ENCODE peak calls at places on chromosome 7, in six cellular contexts. V is mammary epithelial cell, X is astrocyte, H is OCI-LY7, C is neural progenitor cell, B is DND-41. M is an unnamed sample. For H4K20me1 and H3K4me1, the result is how much of the 10 kb centered on the place peaks cover.

GRCh38 chr7:128775744-128776474 is at the start of gene OPN1SW:
- DNase-seq in V (no peak), X (no peak), H (no peak), C (no peak), B (no peak), M (no peak)

GRCh38 chr7:75931676-75932075 is 16.7 kb downstream of the POR start:
- DNase-seq in V (no peak), X (no peak), H (no peak), C (no peak), B (no peak), M (no peak)

GRCh38 chr7:2645274-2645868 is 13.6 kb downstream of the TTYH3 start:
- DNase-seq in V (no peak), X (no peak), H (peak), C (no peak), B (peak), M (peak)

GRCh38 chr7:129532375-129532774 is 30.0 kb downstream of the SMKR1 start:
- DNase-seq in V (no peak), X (no peak), H (no peak), C (no peak), B (no peak), M (no peak)

GRCh38 chr7:570801-571070 is 51.1 kb upstream of the PDGFA start:
- DNase-seq in V (no peak), X (no peak), H (no peak), C (no peak), B (no peak), M (no peak)

GRCh38 chr7:272108-272615 is 17.8 kb upstream of the FOXL3 start:
- DNase-seq in V (no peak), X (no peak), H (no peak), C (no peak), B (no peak), M (no peak)

GRCh38 chr7:117600912-117601311 is 121.1 kb downstream of the CFTR start:
- DNase-seq in V (no peak), X (no peak), H (no peak), C (no peak), B (no peak), M (no peak)

GRCh38 chr7:130995252-130996081 is 261.5 kb upstream of the KLF14 start:
- DNase-seq in V (peak), X (no peak), H (no peak), C (no peak), B (no peak), M (no peak)

GRCh38 chr7:140774371-140774770 is 77.9 kb downstream of the NDUFB2 start:
- DNase-seq in V (no peak), X (no peak), H (no peak), C (no peak), B (no peak), M (no peak)

GRCh38 chr7:5699951-5700384 is 81.5 kb downstream of the RNF216 start:
- DNase-seq in V (peak), X (no peak), H (peak), C (peak), B (no peak), M (peak)

GRCh38 chr7:146131701-146132100 is 15.1 kb downstream of the CNTNAP2 start:
- DNase-seq in V (no peak), X (no peak), H (no peak), C (no peak), B (no peak), M (no peak)

GRCh38 chr7:133936074-133936473 is 191.1 kb upstream of the LRGUK start:
- DNase-seq in V (no peak), X (peak), H (no peak), C (no peak), B (no peak), M (no peak)

GRCh38 chr7:155710035-155710434 is 65.6 kb downstream of the RBM33 start:
- DNase-seq in V (no peak), X (no peak), H (no peak), C (no peak), B (no peak), M (no peak)

GRCh38 chr7:100825760-100826545 is 1.4 kb downstream of the EPHB4 start:
- DNase-seq in V (peak), X (peak), H (no peak), C (peak), B (no peak), M (peak)

GRCh38 chr7:140200102-140200989 is 23.6 kb upstream of the KDM7A start:
- DNase-seq in V (peak), X (peak), H (no peak), C (no peak), B (no peak), M (no peak)

GRCh38 chr7:18552943-18553584 is 57.5 kb downstream of the HDAC9 start:
- DNase-seq in V (no peak), X (peak), H (peak), C (no peak), B (no peak), M (no peak)

GRCh38 chr7:19024261-19024660 is 93.2 kb downstream of the TWIST1 start:
- DNase-seq in V (peak), X (peak), H (no peak), C (no peak), B (no peak), M (no peak)

GRCh38 chr7:13241416-13241815 is 554.0 kb downstream of the ARL4A start:
- DNase-seq in V (no peak), X (no peak), H (no peak), C (no peak), B (no peak), M (no peak)

GRCh38 chr7:4174451-4174850 is 507.6 kb upstream of the FOXK1 start:
- DNase-seq in V (no peak), X (no peak), H (no peak), C (no peak), B (no peak), M (no peak)

GRCh38 chr7:55111007-55111406 is 92.2 kb downstream of the EGFR start:
- DNase-seq in V (peak), X (peak), H (no peak), C (no peak), B (no peak), M (no peak)

DNA sequence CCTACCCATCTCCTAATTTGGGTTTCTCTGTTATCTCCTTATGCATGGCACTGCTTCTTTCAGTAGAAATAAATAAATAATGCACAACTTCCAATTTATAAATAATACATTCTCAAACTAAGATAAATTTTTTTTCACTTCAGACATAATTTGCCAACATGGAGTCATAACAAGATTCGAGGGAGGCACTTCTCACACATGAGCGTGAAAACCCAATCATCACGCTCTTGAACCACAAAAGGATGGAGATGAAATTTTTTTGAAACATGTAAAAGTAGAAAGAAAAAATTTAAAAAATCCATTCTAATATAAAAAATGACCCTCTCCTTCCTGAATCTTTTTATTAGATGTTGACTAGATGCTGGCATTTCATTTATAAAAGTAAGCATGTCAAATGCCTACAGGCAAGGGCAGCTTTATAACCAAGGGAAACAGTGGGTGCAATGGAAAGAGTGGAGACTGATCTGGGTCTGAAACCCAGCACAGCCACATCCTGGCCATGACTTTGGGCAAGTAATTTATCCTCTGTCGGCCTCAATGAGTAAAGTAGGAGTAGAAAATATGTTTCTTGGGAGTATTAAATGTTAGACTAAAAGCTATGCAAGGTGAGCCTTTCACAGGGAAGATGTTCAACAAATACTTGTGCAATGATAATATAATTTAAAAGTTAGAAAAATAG is 185.0 kb downstream of the STK31 start:
- DNase-seq in V (no peak), X (no peak), H (no peak), C (no peak), B (no peak), M (no peak)
- H3K4me2 ChIP-seq in V (no peak), X (no peak), H (no peak), C (no peak), B (peak), M (no peak)

GRCh38 chr7:66771795-66772194 is 31.3 kb downstream of the RABGEF1 start:
- DNase-seq in V (no peak), X (no peak), H (no peak), C (peak), B (no peak), M (no peak)
- H4K20me1 ChIP-seq in V (under half), X (half or more), H (under half), C (under half), B (under half), M (under half)

GRCh38 chr7:106284516-106285050 is at the start of gene NAMPT:
- DNase-seq in V (peak), X (no peak), H (peak), C (peak), B (no peak), M (peak)

GRCh38 chr7:106282852-106283251 is 1.9 kb downstream of the NAMPT start:
- DNase-seq in V (no peak), X (no peak), H (no peak), C (no peak), B (no peak), M (no peak)

GRCh38 chr7:106283831-106284515 is 810 bp downstream of the NAMPT start:
- DNase-seq in V (peak), X (peak), H (peak), C (no peak), B (peak), M (peak)

GRCh38 chr7:106282374-106282773 is 2.4 kb downstream of the NAMPT start:
- DNase-seq in V (no peak), X (no peak), H (no peak), C (no peak), B (no peak), M (no peak)

DNA sequence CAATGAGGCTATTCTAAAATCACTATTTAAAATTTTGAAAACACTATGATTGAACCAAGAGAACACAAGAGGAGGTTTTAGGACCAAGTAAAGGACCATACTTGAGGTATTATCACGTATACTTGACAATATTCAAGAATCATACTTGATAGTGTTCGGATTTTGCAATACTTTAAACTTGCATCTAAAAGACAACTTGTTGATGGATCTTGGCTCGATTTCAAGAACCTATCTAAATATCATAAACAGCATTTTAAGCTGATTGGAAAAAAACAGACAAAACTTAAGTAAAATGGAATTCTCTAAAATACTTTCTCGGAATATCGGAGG is 1.3 kb downstream of the NAMPT start:
- DNase-seq in V (no peak), X (no peak), H (no peak), C (no peak), B (no peak), M (no peak)
- H3K4me1 ChIP-seq in V (under half), X (under half), H (under half), C (under half), B (under half), M (half or more)

GRCh38 chr7:101861223-101861775 is 43.9 kb downstream of the CUX1 start:
- DNase-seq in V (no peak), X (no peak), H (peak), C (no peak), B (no peak), M (peak)

GRCh38 chr7:101860316-101861222 is 43.1 kb downstream of the CUX1 start:
- DNase-seq in V (no peak), X (no peak), H (peak), C (no peak), B (no peak), M (peak)

GRCh38 chr7:101863598-101863997 is 46.2 kb downstream of the CUX1 start:
- DNase-seq in V (no peak), X (no peak), H (peak), C (no peak), B (no peak), M (peak)

GRCh38 chr7:101864039-101864438 is 46.6 kb downstream of the CUX1 start:
- DNase-seq in V (no peak), X (no peak), H (no peak), C (no peak), B (no peak), M (no peak)

DNA sequence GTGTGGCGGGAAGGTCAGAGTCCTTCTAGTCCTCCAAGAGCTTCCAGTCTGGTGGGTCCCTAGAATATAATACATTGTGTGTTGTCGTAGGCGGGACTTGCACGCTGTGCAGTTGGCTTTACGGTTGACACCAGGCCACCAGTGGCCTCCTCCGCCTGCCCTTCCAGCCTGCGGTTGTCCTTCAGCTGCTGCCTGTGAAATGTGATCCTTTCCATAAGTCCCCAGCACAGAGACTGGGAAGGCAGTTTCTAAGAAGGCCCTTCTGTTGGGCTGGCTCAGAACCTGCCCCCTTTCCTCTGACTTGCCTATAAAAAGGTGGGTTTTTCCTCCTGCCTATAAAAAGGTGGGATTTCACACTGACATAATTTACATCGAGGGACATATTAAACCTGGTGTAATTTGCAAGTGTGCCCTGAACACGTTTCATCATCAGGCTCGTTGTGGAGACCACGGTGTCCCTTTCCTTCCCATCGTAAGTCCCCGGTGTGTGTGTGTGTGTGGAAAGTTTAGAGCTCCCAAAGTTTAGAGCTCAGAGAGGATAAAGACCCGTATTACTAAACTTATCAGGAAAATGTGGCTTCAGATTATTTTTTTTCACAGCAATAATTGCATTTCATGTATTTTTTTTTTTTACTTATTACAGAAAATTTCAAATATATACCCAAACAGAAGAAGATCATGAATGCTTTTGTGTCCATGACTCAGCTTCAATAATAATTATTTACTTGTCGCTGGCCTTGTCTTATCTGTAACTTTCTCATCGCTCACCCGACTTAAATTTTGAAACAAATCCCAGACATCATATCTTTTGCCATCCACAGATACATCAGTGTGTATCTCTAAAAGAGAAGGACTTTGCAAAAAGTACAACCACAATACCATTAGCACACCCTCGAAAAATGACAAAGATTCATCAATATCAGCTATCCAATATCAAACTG is 45.1 kb downstream of the CUX1 start:
- DNase-seq in V (no peak), X (no peak), H (peak), C (peak), B (no peak), M (peak)
- H3K4me2 ChIP-seq in V (no peak), X (no peak), H (peak), C (peak), B (no peak), M (peak)

GRCh38 chr7:27962250-27962649 is 218.3 kb downstream of the JAZF1 start:
- DNase-seq in V (no peak), X (no peak), H (no peak), C (no peak), B (no peak), M (no peak)
- H4K20me1 ChIP-seq in V (under half), X (under half), H (under half), C (under half), B (under half), M (under half)